ENCODE peak calls at places on chromosomes 11 and 22, in eight cellular contexts. K is EL; G is AG20443; J is cardiac fibroblast; B is activated CD4-positive, alpha-beta T cell treated with anti-CD3 and anti-CD28 coated beads, Interleukin-2, amount 50 U/mL, for 24 hours; Q is OCI-M1; A is left ventricle myocardium inferior; D is H9. Z is an unnamed sample.

GRCh38 chr11:116065519-116065918 is 561.3 kb upstream of the CADM1 start:
- DNase-seq in K (no peak), G (no peak), J (no peak), B (no peak), Q (no peak), A (no peak), D (no peak), Z (no peak)

GRCh38 chr11:109849946-109850345 is 243.2 kb upstream of the ZC3H12C start:
- DNase-seq in K (no peak), G (no peak), J (no peak), B (no peak), Q (no peak), A (no peak), D (no peak), Z (no peak)

GRCh38 chr22:45163417-45164216 is at the start of gene NUP50:
- DNase-seq in K (peak; percentile 96), G (peak; percentile 100), J (peak; percentile 96), B (peak; percentile 94), Q (peak; percentile 98), A (peak; percentile 96), D (peak; percentile 96), Z (peak; percentile 98)

GRCh38 chr11:77054018-77054417 is 12.8 kb upstream of the CAPN5 start:
- DNase-seq in K (no peak), G (no peak), J (no peak), B (no peak), Q (peak; percentile 69), A (no peak), D (no peak), Z (no peak)

GRCh38 chr22:41401781-41402648 is 20.3 kb downstream of the TEF start:
- DNase-seq in K (peak; percentile 82), G (peak; percentile 70), J (peak; percentile 38), B (no peak), Q (no peak), A (peak; percentile 81), D (no peak), Z (peak; percentile 66)

GRCh38 chr11:110432713-110433392 is 3.1 kb downstream of the FDX1 start:
- DNase-seq in K (peak; percentile 27), G (no peak), J (peak; percentile 20), B (no peak), Q (peak; percentile 51), A (no peak), D (no peak), Z (peak; percentile 36)

GRCh38 chr22:45455621-45456020 is 42.1 kb downstream of the RIBC2 start:
- DNase-seq in K (no peak), G (no peak), J (no peak), B (no peak), Q (no peak), A (no peak), D (no peak), Z (no peak)

GRCh38 chr11:88300888-88301477 is 36.6 kb downstream of the CTSC start:
- DNase-seq in K (no peak), G (no peak), J (no peak), B (no peak), Q (no peak), A (no peak), D (peak; percentile 85), Z (no peak)

GRCh38 chr22:23282516-23282915 is 102.2 kb downstream of the BCR start:
- DNase-seq in K (no peak), G (no peak), J (no peak), B (no peak), Q (no peak), A (no peak), D (no peak), Z (no peak)

GRCh38 chr11:67276821-67277230 is 10.6 kb downstream of the GRK2 start:
- DNase-seq in K (peak; percentile 32), G (peak; percentile 61), J (peak; percentile 41), B (no peak), Q (peak; percentile 90), A (no peak), D (peak; percentile 71), Z (peak; percentile 33)

GRCh38 chr22:22061085-22062077 is 78.8 kb upstream of the TOP3B start:
- DNase-seq in K (peak; percentile 22), G (peak; percentile 75), J (peak; percentile 92), B (no peak), Q (peak; percentile 92), A (peak; percentile 24), D (no peak), Z (peak; percentile 69)

GRCh38 chr22:37747090-37747714 is 50.4 kb downstream of the TRIOBP start:
- DNase-seq in K (peak; percentile 89), G (no peak), J (peak; percentile 62), B (no peak), Q (no peak), A (peak; percentile 54), D (peak; percentile 59), Z (peak; percentile 44)